ENCODE peak calls at places on chromosomes 12 and 14, in five cellular contexts. J is heart left ventricle, K is HCT116, T is left ventricle myocardium inferior, Z is tibial nerve. P is an unnamed sample.

GRCh38 chr12:120109570-120110267 is 6.8 kb downstream of the RAB35 start:
- DNase-seq in K (no peak), T (no peak), J (no peak), Z (no peak), P (no peak)

GRCh38 chr14:100842799-100843198 is 16.9 kb downstream of the MEG3 start:
- DNase-seq in J (no peak), T (no peak), K (no peak), Z (no peak), P (no peak)

GRCh38 chr12:80352476-80352875 is 91.6 kb upstream of the PTPRQ start:
- DNase-seq in J (no peak), K (no peak), Z (no peak), T (no peak), P (peak; percentile 2)

GRCh38 chr14:67820428-67820881 is 876 bp downstream of the RAD51B start:
- DNase-seq in Z (no peak), J (no peak), T (no peak), K (no peak), P (peak; percentile 31)

GRCh38 chr12:47307680-47308399 is 228.1 kb upstream of the AMIGO2 start:
- DNase-seq in J (no peak), K (peak; percentile 49), T (no peak), Z (no peak), P (peak; percentile 59)

GRCh38 chr14:105891631-105892452 is 365.5 kb downstream of the TMEM121 start:
- DNase-seq in K (no peak), Z (no peak), J (peak; percentile 18), T (peak; percentile 10), P (no peak)

GRCh38 chr12:119730381-119730780 is 62.4 kb downstream of the PRKAB1 start:
- DNase-seq in J (no peak), Z (no peak), K (no peak), T (no peak), P (no peak)

GRCh38 chr14:103127861-103128598 is 4.8 kb downstream of the TNFAIP2 start:
- DNase-seq in Z (no peak), K (no peak), J (peak; percentile 28), T (no peak), P (peak; percentile 58)

GRCh38 chr12:30308010-30308717 is 387.5 kb downstream of the IPO8 start:
- DNase-seq in Z (no peak), J (no peak), T (no peak), K (no peak), P (no peak)

GRCh38 chr12:74586251-74586650 is 48.6 kb downstream of the ATXN7L3B start:
- DNase-seq in Z (no peak), J (no peak), T (no peak), K (no peak), P (no peak)

GRCh38 chr12:80565276-80565675 is 121.2 kb downstream of the PTPRQ start:
- DNase-seq in K (no peak), T (no peak), J (no peak), Z (no peak), P (no peak)

GRCh38 chr14:87066221-87066817 is 926.7 kb downstream of the GALC start:
- DNase-seq in J (no peak), Z (no peak), K (no peak), T (no peak), P (peak; percentile 9)

GRCh38 chr14:22994762-22995275 is 12.5 kb upstream of the AJUBA start:
- DNase-seq in J (no peak), T (no peak), K (no peak), Z (peak; percentile 44), P (no peak)

GRCh38 chr12:96587691-96588090 is 98.3 kb downstream of the CFAP54 start:
- DNase-seq in Z (no peak), J (no peak), K (no peak), T (no peak), P (no peak)

GRCh38 chr12:25151476-25151875 is 43.5 kb downstream of the DNAI7 start:
- DNase-seq in K (no peak), Z (peak; percentile 9), T (peak; percentile 32), J (peak; percentile 72), P (peak; percentile 81)

GRCh38 chr12:1993341-1993740 is 10.9 kb downstream of the DCP1B start:
- DNase-seq in J (no peak), T (no peak), Z (no peak), K (peak; percentile 64), P (peak; percentile 71)

GRCh38 chr14:34926552-34926951 is 51.4 kb upstream of the BAZ1A start:
- DNase-seq in J (no peak), K (no peak), Z (no peak), T (no peak), P (peak; percentile 17)

GRCh38 chr12:131111446-131111845 is 157.7 kb downstream of the ADGRD1 start:
- DNase-seq in T (no peak), J (no peak), K (no peak), Z (no peak), P (no peak)

GRCh38 chr12:121570467-121571283 is 10.1 kb downstream of the KDM2B start:
- DNase-seq in K (no peak), Z (no peak), T (no peak), J (no peak), P (no peak)

GRCh38 chr12:117273091-117273490 is 82.8 kb upstream of the FBXO21 start:
- DNase-seq in T (no peak), K (no peak), Z (no peak), J (no peak), P (no peak)

GRCh38 chr12:73185403-73185802 is 913.2 kb downstream of the TRHDE start:
- DNase-seq in K (no peak), T (no peak), J (no peak), Z (no peak), P (no peak)

GRCh38 chr12:24821691-24822090 is 127.2 kb downstream of the BCAT1 start:
- DNase-seq in J (no peak), Z (no peak), T (no peak), K (no peak), P (peak; percentile 20)

GRCh38 chr12:108099085-108099484 is 30.0 kb upstream of the WSCD2 start:
- DNase-seq in Z (no peak), T (no peak), J (no peak), K (no peak), P (no peak)
- TF ChIP-seq CTCF in Z (no peak), T (peak; percentile 58), J (no peak), K (peak; percentile 41), P (no peak)

DNA sequence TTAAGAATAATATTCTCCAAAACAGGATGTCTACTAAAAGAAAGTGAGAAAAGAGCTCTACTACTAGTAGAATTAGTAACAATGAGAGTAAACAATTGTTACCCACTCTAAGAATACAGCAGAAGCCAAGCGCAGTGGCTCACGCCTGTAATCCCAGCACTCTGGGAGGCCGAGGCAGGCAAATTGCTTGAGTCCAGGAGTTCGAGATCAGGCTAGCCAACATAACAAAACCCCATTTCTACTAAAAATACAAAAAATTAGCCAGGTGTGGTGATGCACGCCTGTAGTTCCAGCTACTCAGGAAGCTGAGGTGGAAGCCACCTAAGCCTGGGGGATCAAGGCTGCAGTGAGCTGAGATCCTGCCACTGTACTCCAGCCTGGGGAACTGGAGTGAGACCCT is 4.7 kb downstream of the DNAJC14 start:
- DNase-seq in T (no peak), J (no peak), Z (no peak), K (no peak), P (no peak)
- H3K27ac ChIP-seq in T (no peak overlapping the region), J (no peak overlapping the region), Z (no peak overlapping the region), K (no peak overlapping the region), P (peak overlapping the region; percentile 33)

GRCh38 chr12:3904999-3905398 is 31.8 kb upstream of the PARP11 start:
- DNase-seq in K (no peak), T (no peak), J (no peak), Z (no peak), P (no peak)

GRCh38 chr12:3896851-3897351 is 23.7 kb upstream of the PARP11 start:
- DNase-seq in K (no peak), T (no peak), J (no peak), Z (no peak), P (no peak)

GRCh38 chr12:3898751-3899150 is 25.6 kb upstream of the PARP11 start:
- DNase-seq in J (no peak), T (no peak), Z (no peak), K (no peak), P (no peak)

GRCh38 chr12:3897400-3897910 is 24.3 kb upstream of the PARP11 start:
- DNase-seq in K (no peak), Z (no peak), T (no peak), J (no peak), P (no peak)

DNA sequence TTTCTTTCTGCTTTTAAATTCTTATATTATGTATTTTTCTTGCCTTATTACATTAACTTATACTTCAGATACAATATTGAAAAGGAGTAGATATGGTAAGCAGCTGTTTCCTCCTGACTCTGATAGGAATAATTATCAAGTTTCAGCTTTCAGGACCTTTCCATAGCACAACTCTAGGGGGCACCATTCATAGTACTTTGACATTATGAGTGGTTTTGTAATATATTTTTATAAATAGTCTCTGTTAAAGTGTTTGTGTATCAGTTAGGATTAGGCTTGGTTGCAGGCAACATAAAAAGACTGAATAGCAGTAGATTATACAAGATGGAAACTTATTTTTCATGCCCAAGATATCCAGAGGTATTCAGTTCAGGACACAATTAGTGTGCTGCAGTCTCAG is 27.9 kb upstream of the PARP11 start:
- DNase-seq in Z (no peak), K (no peak), J (no peak), T (no peak), P (no peak)
- TF ChIP-seq CTCF in Z (no peak), K (peak; percentile 51), J (no peak), T (no peak), P (no peak)

GRCh38 chr12:17216156-17216555 is 610.2 kb upstream of the LMO3 start:
- DNase-seq in T (no peak), Z (no peak), K (no peak), J (no peak), P (no peak)
- H3K27ac ChIP-seq in T (no peak overlapping the region), Z (no peak overlapping the region), K (no peak overlapping the region), J (no peak overlapping the region), P (no peak overlapping the region)

GRCh38 chr14:80572666-80573065 is 361.4 kb upstream of the DIO2 start:
- DNase-seq in J (no peak), K (no peak), T (no peak), Z (no peak), P (no peak)
- TF ChIP-seq CTCF in J (no peak), K (peak; percentile 14), T (no peak), Z (no peak), P (no peak)

DNA sequence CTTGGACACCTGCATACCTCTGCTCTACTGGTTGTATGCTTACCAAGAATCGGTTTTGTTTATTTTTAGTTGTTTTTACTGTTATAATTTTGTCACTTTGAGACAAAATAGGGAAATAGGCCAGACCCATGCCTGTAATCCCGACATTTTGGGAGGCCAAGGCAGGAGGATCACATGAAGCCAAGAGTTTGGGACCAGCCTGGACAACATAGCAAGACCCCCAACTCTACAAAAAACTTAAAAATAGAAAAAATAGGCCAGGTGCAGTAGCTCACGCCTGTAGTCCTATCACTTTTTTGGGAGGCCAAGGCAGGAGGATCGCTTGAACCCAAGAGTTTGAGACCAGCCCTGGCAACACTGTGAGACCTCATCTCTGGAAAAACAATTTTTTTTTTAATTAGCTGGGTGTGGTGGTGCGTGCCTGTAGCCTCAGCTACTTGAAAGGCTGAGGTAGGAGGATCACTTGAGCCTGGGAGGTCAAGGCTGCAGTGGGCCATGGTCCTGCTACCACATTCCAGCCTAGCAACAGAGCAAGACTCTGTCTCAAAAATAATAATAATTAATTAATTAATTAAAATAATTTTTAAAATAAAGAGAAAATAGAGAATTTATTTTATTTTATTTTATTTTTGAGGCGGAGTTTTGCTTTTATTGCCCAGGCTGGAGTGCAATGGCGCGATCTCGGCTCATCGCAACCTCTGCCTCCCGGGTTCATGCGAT is 1.3 kb upstream of the MRPS35 start:
- DNase-seq in J (no peak), Z (no peak), T (no peak), K (no peak), P (no peak)
- H3K27ac ChIP-seq in J (peak overlapping the region; percentile 85), Z (peak overlapping the region; percentile 86), T (peak overlapping the region; percentile 83), K (no peak overlapping the region), P (peak overlapping the region; percentile 22)